ENCODE peak calls at places on chromosomes 6 and 20, in nine cellular contexts. F, G, U, K, V, C, H, O and S are unnamed samples. For H3K9me3, the result is how much of the 10 kb centered on the place peaks cover.

GRCh38 chr6:139370047-139370706 is 4.3 kb downstream of the CITED2 start:
- DNase-seq in F (no peak), G (no peak), O (no peak), K (peak), U (no peak), C (peak), H (no peak), V (no peak), S (peak)

GRCh38 chr20:9493818-9494217 is 20.6 kb upstream of the LAMP5 start:
- DNase-seq in O (no peak), H (no peak), G (no peak), V (no peak), F (no peak), C (no peak), K (no peak), U (no peak), S (no peak)

GRCh38 chr6:132520953-132521352 is 8.0 kb upstream of the STX7 start:
- DNase-seq in U (no peak), K (no peak), O (no peak), C (no peak), G (no peak), F (no peak), H (no peak), V (no peak), S (no peak)

GRCh38 chr6:39997101-39997635 is 62.9 kb upstream of the MOCS1 start:
- DNase-seq in H (no peak), O (no peak), C (no peak), U (no peak), V (no peak), K (no peak), G (no peak), F (no peak), S (no peak)

GRCh38 chr20:16459019-16459700 is 114.1 kb downstream of the KIF16B start:
- DNase-seq in V (no peak), C (no peak), U (no peak), H (no peak), O (no peak), F (no peak), G (no peak), K (no peak), S (no peak)

GRCh38 chr20:31608256-31608980 is 3.3 kb downstream of the ID1 start:
- DNase-seq in C (peak), U (peak), O (peak), F (peak), G (peak), V (no peak), H (peak), K (peak), S (no peak)

GRCh38 chr6:12423852-12424251 is 133.7 kb downstream of the EDN1 start:
- DNase-seq in F (no peak), V (no peak), G (no peak), O (no peak), C (no peak), U (no peak), K (no peak), H (no peak), S (no peak)

GRCh38 chr6:12246900-12247299 is 43.3 kb upstream of the EDN1 start:
- DNase-seq in F (no peak), U (no peak), G (no peak), V (no peak), O (no peak), C (no peak), K (no peak), H (no peak), S (no peak)

GRCh38 chr20:31774408-31774807 is 35.3 kb downstream of the TPX2 start:
- DNase-seq in F (no peak), O (no peak), K (no peak), C (no peak), V (no peak), G (no peak), H (no peak), U (no peak), S (no peak)

GRCh38 chr6:33613794-33614166 is 7.3 kb upstream of the ITPR3 start:
- DNase-seq in K (no peak), F (no peak), H (no peak), U (peak), C (peak), O (no peak), G (no peak), V (no peak), S (no peak)

GRCh38 chr6:34437644-34437970 is 11.7 kb upstream of the RPS10 start:
- DNase-seq in H (no peak), F (no peak), U (no peak), C (no peak), V (no peak), O (no peak), G (no peak), K (no peak), S (no peak)

GRCh38 chr6:170485159-170485558 is 67.9 kb downstream of the PSMB1 start:
- DNase-seq in O (no peak), V (no peak), C (no peak), G (no peak), K (no peak), F (no peak), U (no peak), H (no peak), S (no peak)

GRCh38 chr6:158674342-158674969 is 24.6 kb downstream of the SYTL3 start:
- DNase-seq in V (no peak), K (no peak), C (no peak), U (no peak), O (no peak), G (no peak), H (no peak), F (no peak), S (no peak)

GRCh38 chr6:37369321-37370196 is 15.8 kb downstream of the RNF8 start:
- DNase-seq in K (peak), U (no peak), H (no peak), O (no peak), V (no peak), G (no peak), C (no peak), F (no peak), S (no peak)

GRCh38 chr6:92577077-92577719 is 842.2 kb downstream of the EPHA7 start:
- DNase-seq in O (no peak), C (no peak), U (no peak), H (no peak), G (no peak), V (no peak), F (no peak), K (no peak), S (no peak)

GRCh38 chr6:75605635-75606034 is 4.0 kb downstream of the SENP6 start:
- DNase-seq in V (no peak), O (no peak), G (no peak), F (no peak), K (no peak), H (no peak), U (no peak), C (no peak), S (no peak)

GRCh38 chr20:64111841-64112641 is 4.7 kb upstream of the NPBWR2 start:
- DNase-seq in H (no peak), K (peak), C (peak), G (no peak), O (peak), U (peak), F (peak), V (no peak), S (no peak)

GRCh38 chr6:2857580-2858337 is 16.1 kb upstream of the SERPINB1 start:
- DNase-seq in H (no peak), C (peak), K (no peak), V (peak), U (no peak), G (peak), O (peak), F (no peak), S (peak)

GRCh38 chr6:113018351-113019151 is 671.4 kb downstream of the RFPL4B start:
- DNase-seq in H (peak), V (no peak), O (no peak), K (no peak), G (no peak), U (no peak), C (peak), F (no peak), S (no peak)

GRCh38 chr20:24018796-24019195 is 30.2 kb upstream of the GGTLC1 start:
- DNase-seq in C (no peak), U (no peak), G (no peak), H (no peak), O (no peak), K (peak), V (no peak), F (no peak), S (no peak)

GRCh38 chr6:15987569-15987968 is 141.3 kb upstream of the MYLIP start:
- DNase-seq in G (no peak), H (no peak), U (no peak), F (no peak), C (no peak), O (no peak), V (no peak), K (no peak), S (peak)

GRCh38 chr20:56420940-56421688 is 9.1 kb downstream of the CASS4 start:
- DNase-seq in G (no peak), O (no peak), H (no peak), K (no peak), U (no peak), C (no peak), F (no peak), V (no peak), S (no peak)

GRCh38 chr6:81751388-81752083 is 945 bp downstream of the TENT5A start:
- DNase-seq in H (peak), G (peak), C (peak), V (no peak), O (peak), K (peak), U (peak), F (peak), S (no peak)
- TF ChIP-seq POLR2AphosphoS5 in H (no peak), G (no peak), C (peak), V (no peak), O (peak), K (peak), U (peak), F (no peak), S (no peak)

GRCh38 chr20:18615020-18615652 is 27.3 kb downstream of the DTD1 start:
- DNase-seq in G (no peak), O (no peak), U (no peak), K (peak), V (no peak), H (no peak), F (no peak), C (no peak), S (no peak)

GRCh38 chr20:18613553-18613952 is 25.7 kb downstream of the DTD1 start:
- DNase-seq in O (no peak), H (no peak), F (no peak), K (no peak), V (no peak), U (no peak), G (no peak), C (no peak), S (no peak)

GRCh38 chr20:18614244-18614643 is 26.4 kb downstream of the DTD1 start:
- DNase-seq in O (no peak), H (no peak), G (no peak), C (no peak), V (no peak), K (no peak), U (no peak), F (no peak), S (no peak)

GRCh38 chr20:18611492-18611891 is 23.6 kb downstream of the DTD1 start:
- DNase-seq in K (no peak), G (no peak), O (no peak), F (no peak), C (no peak), V (no peak), H (no peak), U (no peak), S (no peak)

DNA sequence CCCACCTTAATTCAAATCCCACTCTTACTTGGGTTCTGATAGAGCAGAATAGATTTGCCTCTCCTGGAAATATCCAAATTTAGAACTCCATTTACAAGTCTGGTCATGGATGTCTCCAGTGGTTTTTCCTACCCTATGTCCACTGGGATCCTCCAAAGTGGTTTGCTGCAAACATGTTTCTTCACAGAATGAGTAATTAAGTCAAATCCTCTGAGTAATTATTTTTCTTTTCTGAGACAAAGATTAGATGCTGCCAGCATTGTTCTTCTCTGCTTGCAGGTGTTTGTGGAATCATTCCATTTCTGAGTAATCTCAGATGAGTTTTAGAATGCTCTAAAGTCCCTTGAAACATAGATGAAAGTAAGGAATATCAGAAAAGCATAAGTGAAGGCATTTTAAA is 21.9 kb downstream of the DTD1 start:
- DNase-seq in O (no peak), U (no peak), G (no peak), H (no peak), F (no peak), C (no peak), K (no peak), V (no peak), S (no peak)
- H3K9me3 ChIP-seq in O (under half), U (under half), G (under half), H (under half), F (under half), C (under half), K (under half), V (under half), S (under half)

GRCh38 chr20:60407938-60408337 is 449.7 kb downstream of the CDH26 start:
- DNase-seq in C (no peak), U (no peak), K (no peak), H (no peak), G (no peak), O (no peak), F (no peak), V (no peak), S (no peak)

GRCh38 chr20:60407011-60407771 is 449.0 kb downstream of the CDH26 start:
- DNase-seq in U (no peak), G (no peak), V (no peak), C (no peak), O (no peak), H (no peak), F (no peak), K (no peak), S (no peak)

GRCh38 chr20:60403105-60403741 is 445.0 kb downstream of the CDH26 start:
- DNase-seq in V (no peak), U (no peak), C (no peak), K (no peak), F (no peak), H (no peak), O (no peak), G (no peak), S (no peak)

GRCh38 chr20:60410865-60411264 is 452.6 kb downstream of the CDH26 start:
- DNase-seq in O (no peak), V (no peak), U (no peak), H (no peak), K (no peak), C (no peak), G (no peak), F (no peak), S (no peak)

DNA sequence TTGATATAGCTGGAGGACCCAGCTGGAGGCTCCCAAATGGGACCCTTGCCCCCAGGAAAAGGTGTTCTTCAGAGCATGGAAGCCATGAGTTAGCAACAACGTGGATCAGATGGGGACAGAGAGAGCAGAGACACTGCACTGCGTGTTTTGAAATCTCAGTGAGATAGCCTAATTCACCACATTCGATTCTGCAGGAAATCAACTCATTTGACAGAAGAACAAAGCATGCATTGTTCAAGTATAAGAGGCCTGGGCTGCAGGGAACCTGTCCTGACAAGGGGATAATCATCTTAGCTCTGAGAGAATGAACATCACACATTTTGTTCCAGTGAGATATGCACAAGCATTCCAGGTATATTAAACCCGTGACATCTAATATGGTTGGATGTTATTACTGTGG is 450.2 kb downstream of the CDH26 start:
- DNase-seq in F (no peak), O (no peak), V (no peak), H (no peak), K (no peak), G (no peak), U (no peak), C (no peak), S (no peak)
- TF ChIP-seq POLR2AphosphoS5 in F (no peak), O (no peak), V (no peak), H (no peak), K (no peak), G (no peak), U (no peak), C (no peak), S (no peak)

DNA sequence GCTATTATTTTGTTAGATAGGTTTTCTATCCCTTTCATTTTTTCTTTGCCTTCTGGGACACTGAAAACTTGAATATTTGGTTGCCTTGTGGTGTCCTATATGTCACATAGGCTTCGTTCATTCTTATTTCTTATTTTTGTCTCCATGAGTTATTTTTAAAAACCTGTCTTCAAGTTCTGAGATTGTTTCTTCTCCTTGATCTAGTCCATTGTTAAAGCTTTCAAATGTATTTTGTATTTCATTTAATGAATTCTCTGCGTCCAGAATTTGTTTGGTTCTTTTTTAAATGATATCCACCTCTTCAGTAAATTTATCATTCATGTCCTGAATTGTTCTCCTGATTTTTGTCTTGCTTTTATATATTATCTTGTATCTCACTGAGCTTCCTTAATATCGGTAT is 243.2 kb upstream of the BMP2 start:
- DNase-seq in F (no peak), V (no peak), O (no peak), G (no peak), K (no peak), U (no peak), C (no peak), H (no peak), S (no peak)
- H3K9me3 ChIP-seq in F (under half), V (under half), O (under half), G (under half), K (under half), U (under half), C (under half), H (under half), S (under half)

DNA sequence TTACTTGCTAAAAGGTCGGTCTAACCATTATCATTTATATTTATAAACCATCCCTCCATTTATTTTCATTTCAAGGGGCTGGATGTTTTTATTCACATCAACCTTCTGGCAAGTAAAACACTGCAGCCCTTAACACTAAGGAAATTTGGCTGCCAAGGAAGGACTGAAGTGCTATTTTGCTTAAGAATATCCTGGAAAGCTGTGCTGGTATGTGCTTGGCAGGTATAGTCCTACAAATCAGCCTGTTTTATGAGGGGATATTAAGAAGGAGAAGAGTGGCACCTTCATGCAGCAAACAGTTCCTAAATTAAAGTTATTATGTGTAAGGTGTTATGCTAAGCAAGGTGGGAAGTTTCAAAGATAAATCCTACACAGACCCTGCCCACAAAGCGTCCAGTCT is 9.8 kb downstream of the PHACTR2 start:
- DNase-seq in U (no peak), V (no peak), O (no peak), F (no peak), C (no peak), G (no peak), H (no peak), K (no peak), S (no peak)
- TF ChIP-seq POLR2AphosphoS5 in U (no peak), V (no peak), O (no peak), F (no peak), C (peak), G (no peak), H (no peak), K (no peak), S (no peak)

GRCh38 chr6:82208914-82209313 is 38.6 kb downstream of the IBTK start:
- DNase-seq in V (no peak), K (no peak), F (no peak), O (no peak), C (no peak), G (no peak), U (no peak), H (no peak), S (no peak)
- H3K9me3 ChIP-seq in V (under half), K (under half), F (under half), O (under half), C (under half), G (under half), U (under half), H (under half), S (under half)

GRCh38 chr6:31877125-31877650 is 1.6 kb downstream of the SLC44A4 start:
- DNase-seq in K (no peak), U (peak), V (no peak), G (no peak), F (no peak), O (no peak), C (peak), H (no peak), S (no peak)
- TF ChIP-seq POLR2AphosphoS5 in K (no peak), U (no peak), V (no peak), G (no peak), F (no peak), O (no peak), C (peak), H (no peak), S (no peak)